ENCODE peak calls at places on chromosomes 4 and X, in six cellular contexts. One of them, this sample, is unnamed.

GRCh38 chr4:112735474-112735951 is 98.6 kb downstream of the LARP7 start:
- DNase-seq in T-helper 17 cell: no peak
- DNase-seq in stimulated activated naive CD4-positive, alpha-beta T cell treated with Interleukin-2 at 50 U/mL for 16 hours: no peak
- DNase-seq in T-helper 1 cell: no peak
- DNase-seq in GM06990: peak
- DNase-seq in AG10803: no peak
- DNase-seq in this sample: no peak

GRCh38 chr4:4680243-4680642 is 138.4 kb upstream of the STX18 start:
- DNase-seq in T-helper 17 cell: no peak
- DNase-seq in stimulated activated naive CD4-positive, alpha-beta T cell treated with Interleukin-2 at 50 U/mL for 16 hours: no peak
- DNase-seq in T-helper 1 cell: no peak
- DNase-seq in GM06990: no peak
- DNase-seq in AG10803: no peak
- DNase-seq in this sample: no peak

GRCh38 chr4:118281611-118282442 is 71.0 kb downstream of the PRSS12 start:
- DNase-seq in T-helper 17 cell: no peak
- DNase-seq in stimulated activated naive CD4-positive, alpha-beta T cell treated with Interleukin-2 at 50 U/mL for 16 hours: no peak
- DNase-seq in T-helper 1 cell: no peak
- DNase-seq in GM06990: no peak
- DNase-seq in AG10803: peak
- DNase-seq in this sample: peak

GRCh38 chr4:151538963-151539362 is 130.0 kb downstream of the FHIP1A start:
- DNase-seq in T-helper 17 cell: no peak
- DNase-seq in stimulated activated naive CD4-positive, alpha-beta T cell treated with Interleukin-2 at 50 U/mL for 16 hours: no peak
- DNase-seq in T-helper 1 cell: no peak
- DNase-seq in GM06990: no peak
- DNase-seq in AG10803: no peak
- DNase-seq in this sample: no peak

GRCh38 chr4:47122592-47123291 is 91.4 kb downstream of the GABRB1 start:
- DNase-seq in T-helper 17 cell: no peak
- DNase-seq in stimulated activated naive CD4-positive, alpha-beta T cell treated with Interleukin-2 at 50 U/mL for 16 hours: peak
- DNase-seq in T-helper 1 cell: no peak
- DNase-seq in GM06990: peak
- DNase-seq in AG10803: peak
- DNase-seq in this sample: peak

GRCh38 chrX:108224727-108225455 is 133.3 kb downstream of the ATG4A start:
- DNase-seq in T-helper 17 cell: no peak
- DNase-seq in stimulated activated naive CD4-positive, alpha-beta T cell treated with Interleukin-2 at 50 U/mL for 16 hours: no peak
- DNase-seq in T-helper 1 cell: no peak
- DNase-seq in GM06990: no peak
- DNase-seq in AG10803: peak
- DNase-seq in this sample: peak

GRCh38 chrX:57573754-57574153 is 18.1 kb upstream of the ZXDB start:
- DNase-seq in T-helper 17 cell: no peak
- DNase-seq in stimulated activated naive CD4-positive, alpha-beta T cell treated with Interleukin-2 at 50 U/mL for 16 hours: no peak
- DNase-seq in T-helper 1 cell: no peak
- DNase-seq in GM06990: no peak
- DNase-seq in AG10803: no peak
- DNase-seq in this sample: peak

GRCh38 chr4:123345132-123345923 is 51.3 kb upstream of the SPRY1 start:
- DNase-seq in T-helper 17 cell: no peak
- DNase-seq in stimulated activated naive CD4-positive, alpha-beta T cell treated with Interleukin-2 at 50 U/mL for 16 hours: no peak
- DNase-seq in T-helper 1 cell: no peak
- DNase-seq in GM06990: no peak
- DNase-seq in AG10803: no peak
- DNase-seq in this sample: no peak

GRCh38 chr4:13541720-13542576 is 2.4 kb downstream of the NKX3-2 start:
- DNase-seq in T-helper 17 cell: no peak
- DNase-seq in stimulated activated naive CD4-positive, alpha-beta T cell treated with Interleukin-2 at 50 U/mL for 16 hours: no peak
- DNase-seq in T-helper 1 cell: no peak
- DNase-seq in GM06990: no peak
- DNase-seq in AG10803: no peak
- DNase-seq in this sample: no peak